ENCODE peak calls at places on chromosomes 1 and 21, in seven cellular contexts. One of them, this sample, is unnamed.
A peak's percentile ranks its signal among the peaks of the same experiment; 100 is the strongest.

GRCh38 chr1:197486948-197487347 is 218.9 kb downstream of the CRB1 start:
- DNase-seq in H9: no peak
- DNase-seq in fibroblast of the conjunctiva: no peak
- DNase-seq in effector memory CD8-positive, alpha-beta T cell: no peak
- DNase-seq in CD8-positive, alpha-beta memory T cell: no peak
- DNase-seq in keratinocyte: no peak
- DNase-seq in activated naive CD4-positive, alpha-beta T cell: no peak
- DNase-seq in this sample: no peak

GRCh38 chr1:46412853-46413595 is 18.9 kb downstream of the FAAH start:
- DNase-seq in H9: no peak
- DNase-seq in fibroblast of the conjunctiva: no peak
- DNase-seq in effector memory CD8-positive, alpha-beta T cell: no peak
- DNase-seq in CD8-positive, alpha-beta memory T cell: no peak
- DNase-seq in keratinocyte: no peak
- DNase-seq in activated naive CD4-positive, alpha-beta T cell: no peak
- DNase-seq in this sample: no peak

GRCh38 chr1:174242856-174243255 is 83.5 kb downstream of the RABGAP1L start:
- DNase-seq in H9: no peak
- DNase-seq in fibroblast of the conjunctiva: no peak
- DNase-seq in effector memory CD8-positive, alpha-beta T cell: no peak
- DNase-seq in CD8-positive, alpha-beta memory T cell: no peak
- DNase-seq in keratinocyte: no peak
- DNase-seq in activated naive CD4-positive, alpha-beta T cell: no peak
- DNase-seq in this sample: no peak

GRCh38 chr21:37994211-37994610 is 78.0 kb upstream of the KCNJ6 start:
- DNase-seq in H9: no peak
- DNase-seq in fibroblast of the conjunctiva: no peak
- DNase-seq in effector memory CD8-positive, alpha-beta T cell: no peak
- DNase-seq in CD8-positive, alpha-beta memory T cell: no peak
- DNase-seq in keratinocyte: no peak
- DNase-seq in activated naive CD4-positive, alpha-beta T cell: no peak
- DNase-seq in this sample: no peak

GRCh38 chr1:90800012-90800717 is 83.1 kb upstream of the BARHL2 start:
- DNase-seq in H9: no peak
- DNase-seq in fibroblast of the conjunctiva: no peak
- DNase-seq in effector memory CD8-positive, alpha-beta T cell: no peak
- DNase-seq in CD8-positive, alpha-beta memory T cell: no peak
- DNase-seq in keratinocyte: no peak
- DNase-seq in activated naive CD4-positive, alpha-beta T cell: no peak
- DNase-seq in this sample: no peak

GRCh38 chr21:45322960-45323461 is 35.3 kb upstream of the POFUT2 start:
- DNase-seq in H9: peak; percentile 36
- DNase-seq in fibroblast of the conjunctiva: no peak
- DNase-seq in effector memory CD8-positive, alpha-beta T cell: no peak
- DNase-seq in CD8-positive, alpha-beta memory T cell: no peak
- DNase-seq in keratinocyte: no peak
- DNase-seq in activated naive CD4-positive, alpha-beta T cell: no peak
- DNase-seq in this sample: no peak

GRCh38 chr1:94069649-94070285 is 51.2 kb downstream of the ABCA4 start:
- DNase-seq in H9: no peak
- DNase-seq in fibroblast of the conjunctiva: no peak
- DNase-seq in effector memory CD8-positive, alpha-beta T cell: no peak
- DNase-seq in CD8-positive, alpha-beta memory T cell: no peak
- DNase-seq in keratinocyte: no peak
- DNase-seq in activated naive CD4-positive, alpha-beta T cell: no peak
- DNase-seq in this sample: no peak

GRCh38 chr1:174169342-174169741 is 10.0 kb downstream of the RABGAP1L start:
- DNase-seq in H9: no peak
- DNase-seq in fibroblast of the conjunctiva: no peak
- DNase-seq in effector memory CD8-positive, alpha-beta T cell: no peak
- DNase-seq in CD8-positive, alpha-beta memory T cell: no peak
- DNase-seq in keratinocyte: no peak
- DNase-seq in activated naive CD4-positive, alpha-beta T cell: no peak
- DNase-seq in this sample: no peak

GRCh38 chr21:45611296-45611695 is 32.2 kb upstream of the PCBP3 start:
- DNase-seq in H9: peak; percentile 10
- DNase-seq in fibroblast of the conjunctiva: no peak
- DNase-seq in effector memory CD8-positive, alpha-beta T cell: no peak
- DNase-seq in CD8-positive, alpha-beta memory T cell: no peak
- DNase-seq in keratinocyte: no peak
- DNase-seq in activated naive CD4-positive, alpha-beta T cell: no peak
- DNase-seq in this sample: no peak

GRCh38 chr21:15978158-15978805 is 248.5 kb downstream of the USP25 start:
- DNase-seq in H9: no peak
- DNase-seq in fibroblast of the conjunctiva: no peak
- DNase-seq in effector memory CD8-positive, alpha-beta T cell: no peak
- DNase-seq in CD8-positive, alpha-beta memory T cell: no peak
- DNase-seq in keratinocyte: no peak
- DNase-seq in activated naive CD4-positive, alpha-beta T cell: no peak
- DNase-seq in this sample: no peak

This sample was measured in MV-4-11.